ENCODE peak calls at places on chromosomes 7 and 10, in nine cellular contexts. S, C, K, Q, G, L, J, P and F are unnamed samples.

GRCh38 chr10:129725890-129726631 is 238.0 kb downstream of the EBF3 start:
- DNase-seq in S (no peak), C (no peak), K (no peak), Q (no peak), G (no peak), L (no peak), J (no peak), P (no peak), F (no peak)

GRCh38 chr10:132368881-132369635 is 27.9 kb upstream of the PWWP2B start:
- DNase-seq in S (no peak), C (no peak), K (no peak), Q (no peak), G (no peak), L (no peak), J (no peak), P (peak; percentile 33), F (no peak)

GRCh38 chr10:130416334-130416950 is 280.3 kb downstream of the GLRX3 start:
- DNase-seq in S (no peak), C (no peak), K (no peak), Q (no peak), G (no peak), L (no peak), J (no peak), P (peak; percentile 19), F (no peak)

GRCh38 chr10:77820349-77820748 is 106.2 kb downstream of the DLG5 start:
- DNase-seq in S (no peak), C (no peak), K (no peak), Q (no peak), G (no peak), L (no peak), J (no peak), P (no peak), F (no peak)

GRCh38 chr10:115660391-115660790 is 567.2 kb downstream of the ATRNL1 start:
- DNase-seq in S (no peak), C (no peak), K (no peak), Q (no peak), G (no peak), L (no peak), J (no peak), P (no peak), F (no peak)

GRCh38 chr7:127588697-127589482 is 679 bp downstream of the ARF5 start:
- DNase-seq in S (no peak), C (peak; percentile 85), K (peak; percentile 80), Q (peak; percentile 67), G (peak; percentile 58), L (peak; percentile 76), J (peak; percentile 50), P (peak; percentile 80), F (peak; percentile 73)

GRCh38 chr10:348456-348855 is 213.2 kb downstream of the ZMYND11 start:
- DNase-seq in S (peak; percentile 8), C (no peak), K (no peak), Q (no peak), G (no peak), L (no peak), J (no peak), P (peak; percentile 49), F (peak; percentile 22)

GRCh38 chr7:128453836-128454804 is 1.6 kb upstream of the HILPDA start:
- DNase-seq in S (peak; percentile 77), C (no peak), K (no peak), Q (peak; percentile 94), G (peak; percentile 68), L (no peak), J (no peak), P (peak; percentile 97), F (peak; percentile 88)

GRCh38 chr10:6069101-6069931 is 7.1 kb upstream of the IL2RA start:
- DNase-seq in S (no peak), C (no peak), K (no peak), Q (no peak), G (no peak), L (no peak), J (no peak), P (peak; percentile 18), F (no peak)

GRCh38 chr10:122159159-122159970 is 111.7 kb upstream of the BTBD16 start:
- DNase-seq in S (no peak), C (no peak), K (no peak), Q (no peak), G (no peak), L (no peak), J (no peak), P (no peak), F (no peak)

GRCh38 chr10:133260895-133261725 is 15.6 kb downstream of the ADAM8 start:
- DNase-seq in S (no peak), C (peak; percentile 92), K (peak; percentile 73), Q (peak; percentile 56), G (peak; percentile 71), L (peak; percentile 66), J (no peak), P (peak; percentile 82), F (peak; percentile 57)

GRCh38 chr10:45624724-45625123 is 47.8 kb downstream of the ZFAND4 start:
- DNase-seq in S (no peak), C (no peak), K (no peak), Q (no peak), G (no peak), L (no peak), J (no peak), P (no peak), F (no peak)

GRCh38 chr10:19704544-19704943 is 111.7 kb upstream of the PLXDC2 start:
- DNase-seq in S (no peak), C (no peak), K (no peak), Q (no peak), G (no peak), L (no peak), J (no peak), P (no peak), F (no peak)

GRCh38 chr7:896346-897075 is 20.2 kb downstream of the GET4 start:
- DNase-seq in S (no peak), C (peak; percentile 79), K (no peak), Q (no peak), G (no peak), L (no peak), J (no peak), P (no peak), F (no peak)

GRCh38 chr7:18356195-18356645 is 139.3 kb upstream of the HDAC9 start:
- DNase-seq in S (no peak), C (no peak), K (peak; percentile 5), Q (no peak), G (no peak), L (peak; percentile 12), J (peak; percentile 8), P (no peak), F (no peak)

GRCh38 chr10:70715853-70716795 is 43.8 kb downstream of the ADAMTS14 start:
- DNase-seq in S (no peak), C (no peak), K (no peak), Q (no peak), G (no peak), L (peak; percentile 96), J (peak; percentile 19), P (no peak), F (no peak)

GRCh38 chr7:14125998-14126397 is 136.5 kb upstream of the ETV1 start:
- DNase-seq in S (no peak), C (no peak), K (no peak), Q (no peak), G (no peak), L (peak; percentile 19), J (no peak), P (no peak), F (no peak)

GRCh38 chr10:905503-905902 is 26.0 kb downstream of the LARP4B start:
- DNase-seq in S (no peak), C (no peak), K (no peak), Q (no peak), G (no peak), L (peak; percentile 26), J (no peak), P (no peak), F (no peak)

GRCh38 chr7:1368682-1369571 is 90.3 kb downstream of the MICALL2 start:
- DNase-seq in S (no peak), C (peak; percentile 72), K (peak; percentile 83), Q (no peak), G (no peak), L (peak; percentile 84), J (peak; percentile 10), P (no peak), F (no peak)

GRCh38 chr10:99917963-99918825 is 91.6 kb downstream of the DNMBP start:
- DNase-seq in S (no peak), C (no peak), K (no peak), Q (peak; percentile 64), G (peak; percentile 35), L (no peak), J (no peak), P (peak; percentile 73), F (no peak)

GRCh38 chr7:107779647-107780099 is 23.4 kb downstream of the SLC26A3 start:
- DNase-seq in S (no peak), C (no peak), K (no peak), Q (no peak), G (peak; percentile 47), L (peak; percentile 21), J (peak; percentile 96), P (no peak), F (no peak)

GRCh38 chr7:43737467-43738127 is 8.3 kb upstream of the COA1 start:
- DNase-seq in S (no peak), C (peak; percentile 20), K (no peak), Q (no peak), G (no peak), L (no peak), J (no peak), P (no peak), F (no peak)

DNA sequence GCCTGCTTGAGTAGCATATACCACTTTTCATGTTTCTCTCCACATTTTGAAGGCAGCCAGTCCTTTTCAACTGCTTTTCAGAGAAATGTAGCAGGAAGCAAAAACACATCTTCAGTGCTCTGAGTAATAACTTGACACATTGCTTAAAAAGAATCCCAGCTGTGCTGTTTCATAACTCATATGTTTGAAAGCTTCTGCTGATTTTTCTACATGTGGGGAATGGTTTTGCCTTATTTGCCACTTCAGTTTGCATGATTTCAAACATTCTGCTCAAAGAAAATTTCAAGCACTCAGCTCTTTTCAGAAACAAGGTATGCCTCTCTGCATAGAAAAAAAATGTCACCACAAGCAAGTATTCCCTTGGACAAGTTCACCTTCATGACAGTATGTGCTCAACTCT is 732.8 kb downstream of the POM121L12 start:
- DNase-seq in S (no peak), C (no peak), K (no peak), Q (no peak), G (no peak), L (no peak), J (no peak), P (no peak), F (no peak)
- TF ChIP-seq EP300 in S (no peak), C (no peak), K (no peak), Q (no peak), G (no peak), L (no peak), J (no peak), P (no peak), F (no peak)

GRCh38 chr10:62715383-62715782 is 89.1 kb upstream of the ADO start:
- DNase-seq in S (no peak), C (no peak), K (no peak), Q (no peak), G (no peak), L (no peak), J (no peak), P (no peak), F (no peak)
- TF ChIP-seq EP300 in S (no peak), C (no peak), K (no peak), Q (no peak), G (no peak), L (no peak), J (no peak), P (no peak), F (no peak)

GRCh38 chr10:31118561-31118960 is 86.9 kb upstream of the ZNF438 start:
- DNase-seq in S (no peak), C (no peak), K (no peak), Q (no peak), G (no peak), L (no peak), J (no peak), P (no peak), F (no peak)
- TF ChIP-seq EP300 in S (no peak), C (no peak), K (no peak), Q (no peak), G (no peak), L (no peak), J (no peak), P (no peak), F (no peak)

GRCh38 chr7:47266131-47266706 is 315.7 kb downstream of the TNS3 start:
- DNase-seq in S (no peak), C (no peak), K (peak; percentile 70), Q (peak; percentile 68), G (peak; percentile 75), L (peak; percentile 63), J (peak; percentile 82), P (peak; percentile 76), F (peak; percentile 63)
- TF ChIP-seq EP300 in S (no peak), C (no peak), K (no peak), Q (no peak), G (no peak), L (no peak), J (no peak), P (no peak), F (no peak)